ENCODE peak calls at places on chromosomes 12 and 14, in four cellular contexts. Y is stomach, X is aorta, I is GM06990. S is an unnamed sample.

GRCh38 chr12:46677749-46678148 is 148.0 kb downstream of the SLC38A4 start:
- DNase-seq in Y (no peak), X (no peak), I (no peak), S (no peak)

GRCh38 chr12:544142-544541 is 84.4 kb downstream of the B4GALNT3 start:
- DNase-seq in Y (no peak), X (no peak), I (no peak), S (no peak)

GRCh38 chr12:530308-530707 is 70.6 kb downstream of the B4GALNT3 start:
- DNase-seq in Y (no peak), X (no peak), I (no peak), S (no peak)

GRCh38 chr12:106897082-106897481 is 58.6 kb upstream of the TMEM263 start:
- DNase-seq in Y (no peak), X (no peak), I (no peak), S (no peak)

GRCh38 chr14:91352696-91353692 is 64.6 kb downstream of the CCDC88C start:
- DNase-seq in Y (no peak), X (no peak), I (no peak), S (no peak)

GRCh38 chr12:93886533-93887511 is 209.6 kb downstream of the CRADD start:
- DNase-seq in Y (no peak), X (no peak), I (no peak), S (no peak)

GRCh38 chr12:60174476-60174875 is 578.6 kb downstream of the SLC16A7 start:
- DNase-seq in Y (no peak), X (no peak), I (no peak), S (no peak)

GRCh38 chr12:50101663-50102062 is 2.1 kb upstream of the GPD1 start:
- DNase-seq in Y (no peak), X (no peak), I (no peak), S (no peak)

GRCh38 chr14:77098470-77099353 is 654 bp downstream of the CIPC start:
- DNase-seq in Y (peak; percentile 54), X (peak; percentile 89), I (no peak), S (no peak)

GRCh38 chr14:103551338-103551762 is 11.1 kb downstream of the BAG5 start:
- DNase-seq in Y (no peak), X (peak; percentile 90), I (no peak), S (no peak)

GRCh38 chr14:68789798-68790655 is 2.8 kb downstream of the ZFP36L1 start:
- DNase-seq in Y (peak; percentile 40), X (no peak), I (peak; percentile 42), S (no peak)

GRCh38 chr12:53213348-53213747 is 6.3 kb upstream of the ITGB7 start:
- DNase-seq in Y (peak; percentile 84), X (peak; percentile 94), I (peak; percentile 67), S (no peak)

GRCh38 chr14:33515441-33515840 is 435.4 kb downstream of the EGLN3 start:
- DNase-seq in Y (no peak), X (no peak), I (no peak), S (no peak)

GRCh38 chr12:33813536-33813935 is 208.8 kb upstream of the ALG10 start:
- DNase-seq in Y (no peak), X (no peak), I (no peak), S (no peak)

GRCh38 chr14:99729991-99730875 is 46.1 kb downstream of the CYP46A1 start:
- DNase-seq in Y (peak; percentile 76), X (peak; percentile 94), I (peak; percentile 56), S (no peak)

GRCh38 chr12:88207921-88208640 is 66.0 kb downstream of the TMTC3 start:
- DNase-seq in Y (no peak), X (no peak), I (no peak), S (no peak)

GRCh38 chr12:132454154-132454948 is 35.6 kb upstream of the FBRSL1 start:
- DNase-seq in Y (no peak), X (no peak), I (no peak), S (no peak)

GRCh38 chr12:88299567-88300101 is 157.5 kb downstream of the TMTC3 start:
- DNase-seq in Y (no peak), X (no peak), I (peak; percentile 65), S (peak; percentile 91)

GRCh38 chr12:5210179-5210917 is 166.7 kb downstream of the KCNA5 start:
- DNase-seq in Y (no peak), X (no peak), I (no peak), S (no peak)

GRCh38 chr12:50505386-50505827 is 622 bp downstream of the DIP2B start:
- DNase-seq in Y (no peak), X (no peak), I (no peak), S (no peak)

GRCh38 chr14:90828642-90829487 is 12.6 kb upstream of the TTC7B start:
- DNase-seq in Y (peak; percentile 31), X (no peak), I (peak; percentile 50), S (no peak)

GRCh38 chr12:21666722-21667121 is 9.1 kb upstream of the LDHB start:
- DNase-seq in Y (no peak), X (no peak), I (no peak), S (no peak)

GRCh38 chr12:62128186-62128965 is 131.8 kb upstream of the USP15 start:
- DNase-seq in Y (no peak), X (no peak), I (no peak), S (no peak)

GRCh38 chr12:3885179-3886094 is 12.2 kb upstream of the PARP11 start:
- DNase-seq in Y (no peak), X (no peak), I (no peak), S (no peak)

GRCh38 chr14:102323102-102323501 is 3.6 kb downstream of the ZNF839 start:
- DNase-seq in Y (peak; percentile 67), X (peak; percentile 88), I (no peak), S (no peak)

GRCh38 chr12:14643247-14643646 is 53.2 kb downstream of the GUCY2C start:
- DNase-seq in Y (no peak), X (no peak), I (no peak), S (no peak)

GRCh38 chr14:72049462-72049861 is 117.2 kb downstream of the RGS6 start:
- DNase-seq in Y (no peak), X (no peak), I (peak; percentile 59), S (peak; percentile 64)

GRCh38 chr14:90400904-90401561 is 4.2 kb downstream of the CALM1 start:
- DNase-seq in Y (no peak), X (no peak), I (no peak), S (no peak)

GRCh38 chr12:108630481-108631207 is 3.0 kb downstream of the SELPLG start:
- DNase-seq in Y (no peak), X (peak; percentile 42), I (no peak), S (no peak)

GRCh38 chr12:54549774-54550451 is 512 bp downstream of the PDE1B start:
- DNase-seq in Y (no peak), X (peak; percentile 75), I (no peak), S (no peak)

GRCh38 chr14:53969326-53969725 is 12.7 kb upstream of the BMP4 start:
- DNase-seq in Y (no peak), X (no peak), I (no peak), S (no peak)

GRCh38 chr14:51443195-51444018 is 203.4 kb downstream of the TMX1 start:
- DNase-seq in Y (no peak), X (no peak), I (no peak), S (no peak)

GRCh38 chr14:89422181-89422951 is 5.3 kb upstream of the FOXN3 start:
- DNase-seq in Y (peak; percentile 77), X (no peak), I (no peak), S (no peak)

GRCh38 chr12:78674311-78675085 is 190.1 kb upstream of the SYT1 start:
- DNase-seq in Y (no peak), X (no peak), I (no peak), S (no peak)

GRCh38 chr12:3246253-3246652 is 169.1 kb downstream of the TSPAN9 start:
- DNase-seq in Y (no peak), X (no peak), I (no peak), S (no peak)

GRCh38 chr12:54413284-54414190 is 5.5 kb downstream of the ITGA5 start:
- DNase-seq in Y (peak; percentile 37), X (peak; percentile 55), I (no peak), S (no peak)